ENCODE peak calls at places on chromosomes 3 and 15, in five cellular contexts. L is Kasumi-1; D is activated T-cell treated with anti-CD3 and anti-CD28 coated beads, Interleukin-2, amount 50 U/mL, for 72 hours; W is kidney tubule cell; B is SK-N-DZ. Y is an unnamed sample.

GRCh38 chr3:107644631-107645030 is 121.9 kb downstream of the BBX start:
- DNase-seq in L (no peak), D (no peak), W (no peak), B (no peak), Y (peak)

GRCh38 chr15:77607111-77607893 is 25.4 kb downstream of the LINGO1 start:
- DNase-seq in L (no peak), D (no peak), W (no peak), B (peak), Y (no peak)

GRCh38 chr3:50292924-50293801 is 934 bp upstream of the IFRD2 start:
- DNase-seq in L (no peak), D (no peak), W (no peak), B (no peak), Y (no peak)

GRCh38 chr15:34964277-34964676 is 5.3 kb downstream of the AQR start:
- DNase-seq in L (no peak), D (no peak), W (no peak), B (no peak), Y (no peak)

GRCh38 chr3:135082706-135083105 is 287.6 kb downstream of the EPHB1 start:
- DNase-seq in L (no peak), D (no peak), W (peak), B (no peak), Y (no peak)

GRCh38 chr3:194224536-194224935 is 88.6 kb downstream of the HES1 start:
- DNase-seq in L (no peak), D (no peak), W (no peak), B (no peak), Y (no peak)

GRCh38 chr3:142904639-142905441 is 16.0 kb upstream of the PCOLCE2 start:
- DNase-seq in L (peak), D (no peak), W (peak), B (no peak), Y (peak)

GRCh38 chr3:169288548-169288947 is 375.0 kb downstream of the MECOM start:
- DNase-seq in L (no peak), D (no peak), W (no peak), B (no peak), Y (no peak)

GRCh38 chr3:56610669-56611335 is 53.8 kb downstream of the CCDC66 start:
- DNase-seq in L (no peak), D (no peak), W (no peak), B (no peak), Y (no peak)

GRCh38 chr15:66369773-66370651 is 13.5 kb upstream of the TIPIN start:
- DNase-seq in L (peak), D (peak), W (peak), B (no peak), Y (peak)

GRCh38 chr3:46667061-46667621 is 26.3 kb downstream of the ALS2CL start:
- DNase-seq in L (no peak), D (no peak), W (no peak), B (no peak), Y (no peak)

GRCh38 chr15:52336530-52336929 is 40.9 kb upstream of the MYO5C start:
- DNase-seq in L (no peak), D (no peak), W (no peak), B (no peak), Y (no peak)

GRCh38 chr3:69712244-69712643 is 27.0 kb upstream of the MITF start:
- DNase-seq in L (no peak), D (no peak), W (no peak), B (no peak), Y (peak)